ENCODE peak calls at places on chromosomes 3 and 15, in four cellular contexts. C is Panc1, J is K562, R is transverse colon. Z is an unnamed sample.

GRCh38 chr3:195403841-195404408 is 38.9 kb downstream of the ACAP2 start:
- DNase-seq in R (no peak), J (no peak), C (no peak), Z (no peak)

GRCh38 chr15:101194246-101195138 is 57.4 kb downstream of the CHSY1 start:
- DNase-seq in J (no peak), C (no peak), R (no peak), Z (no peak)

GRCh38 chr15:44435893-44436667 is 8.7 kb downstream of the CTDSPL2 start:
- DNase-seq in J (no peak), C (no peak), R (no peak), Z (no peak)

GRCh38 chr3:194852836-194853508 is 167.3 kb downstream of the FAM43A start:
- DNase-seq in J (no peak), R (no peak), C (no peak), Z (no peak)

GRCh38 chr15:101258238-101259144 is 6.6 kb upstream of the CHSY1 start:
- DNase-seq in J (peak; percentile 43), R (peak; percentile 68), C (peak; percentile 38), Z (no peak)

GRCh38 chr3:195388380-195388779 is 54.4 kb downstream of the ACAP2 start:
- DNase-seq in J (no peak), C (no peak), R (peak; percentile 26), Z (no peak)

GRCh38 chr3:52004158-52004787 is 8.6 kb upstream of the RPL29 start:
- DNase-seq in R (no peak), J (no peak), C (no peak), Z (no peak)

GRCh38 chr15:70507772-70508351 is 255.5 kb downstream of the UACA start:
- DNase-seq in R (no peak), J (no peak), C (peak; percentile 99), Z (no peak)

GRCh38 chr3:53411371-53411770 is 64.0 kb upstream of the DCP1A start:
- DNase-seq in R (no peak), J (no peak), C (no peak), Z (no peak)

GRCh38 chr15:88648357-88649214 is 9.8 kb downstream of the ISG20 start:
- DNase-seq in J (no peak), R (peak; percentile 73), C (no peak), Z (no peak)

GRCh38 chr15:89052474-89052873 is 35.8 kb upstream of the ABHD2 start:
- DNase-seq in C (no peak), J (no peak), R (no peak), Z (no peak)

GRCh38 chr3:77825045-77825827 is 785.3 kb downstream of the ROBO2 start:
- DNase-seq in J (no peak), R (peak; percentile 21), C (no peak), Z (no peak)

GRCh38 chr3:195774917-195775316 is 36.8 kb downstream of the MUC4 start:
- DNase-seq in J (peak; percentile 66), R (peak; percentile 22), C (peak; percentile 12), Z (no peak)

GRCh38 chr15:64634576-64635485 is 140.6 kb downstream of the RBPMS2 start:
- DNase-seq in J (no peak), R (no peak), C (no peak), Z (no peak)

GRCh38 chr3:111277226-111277625 is 205.6 kb downstream of the NECTIN3 start:
- DNase-seq in C (no peak), R (no peak), J (no peak), Z (no peak)

GRCh38 chr3:171829841-171830559 is 13.1 kb upstream of the TMEM212 start:
- DNase-seq in J (no peak), R (peak; percentile 72), C (peak; percentile 69), Z (no peak)

GRCh38 chr3:140341213-140341612 is 336.7 kb upstream of the TRIM42 start:
- DNase-seq in C (no peak), R (peak; percentile 50), J (no peak), Z (no peak)

GRCh38 chr15:79769081-79769481 is 127.7 kb downstream of the MTHFS start:
- DNase-seq in R (no peak), C (no peak), J (no peak), Z (no peak)

GRCh38 chr3:59192473-59192872 is 142.6 kb upstream of the CFAP20DC start:
- DNase-seq in J (no peak), R (no peak), C (no peak), Z (no peak)

GRCh38 chr3:131883711-131884407 is 151.0 kb downstream of the CPNE4 start:
- DNase-seq in R (no peak), J (no peak), C (no peak), Z (no peak)

GRCh38 chr15:42858540-42858939 is 62.0 kb downstream of the TTBK2 start:
- DNase-seq in R (no peak), J (no peak), C (no peak), Z (no peak)

GRCh38 chr3:180283251-180283650 is 246.5 kb upstream of the PEX5L start:
- DNase-seq in R (no peak), J (no peak), C (no peak), Z (no peak)

GRCh38 chr3:42979044-42979962 is at the start of gene GASK1A:
- DNase-seq in J (no peak), R (peak; percentile 37), C (no peak), Z (no peak)

GRCh38 chr3:116314476-116314875 is 130.8 kb downstream of the LSAMP start:
- DNase-seq in R (no peak), C (no peak), J (no peak), Z (no peak)

GRCh38 chr3:26353052-26353451 is 269.5 kb upstream of the LRRC3B start:
- DNase-seq in R (no peak), J (no peak), C (no peak), Z (no peak)

GRCh38 chr3:160278210-160278609 is 53.0 kb downstream of the C3orf80 start:
- DNase-seq in R (no peak), J (no peak), C (no peak), Z (no peak)

GRCh38 chr3:63523100-63523499 is 129.4 kb upstream of the SNTN start:
- DNase-seq in J (no peak), R (no peak), C (no peak), Z (no peak)

GRCh38 chr3:133965033-133965570 is 64.6 kb downstream of the SLCO2A1 start:
- DNase-seq in J (no peak), R (no peak), C (no peak), Z (no peak)

GRCh38 chr3:40800343-40800742 is 275.6 kb downstream of the ZNF621 start:
- DNase-seq in J (no peak), C (peak; percentile 5), R (peak; percentile 17), Z (peak; percentile 91)

GRCh38 chr15:29568840-29569532 is 253.3 kb downstream of the TJP1 start:
- DNase-seq in J (no peak), R (peak; percentile 66), C (no peak), Z (peak; percentile 62)

GRCh38 chr3:188416041-188416440 is 262.1 kb downstream of the LPP start:
- DNase-seq in C (no peak), J (no peak), R (no peak), Z (no peak)

GRCh38 chr15:74541494-74542191 is 623 bp downstream of the ARID3B start:
- DNase-seq in J (peak; percentile 61), R (peak; percentile 47), C (no peak), Z (no peak)

GRCh38 chr3:66066963-66067617 is 28.4 kb upstream of the MAGI1 start:
- DNase-seq in J (no peak), C (no peak), R (no peak), Z (no peak)

GRCh38 chr3:45771166-45771775 is 25.1 kb downstream of the SLC6A20 start:
- DNase-seq in C (no peak), R (no peak), J (no peak), Z (no peak)

GRCh38 chr3:119898478-119899177 is 116.7 kb downstream of the NR1I2 start:
- DNase-seq in R (no peak), C (no peak), J (no peak), Z (no peak)

GRCh38 chr3:150870406-150870805 is 34.8 kb downstream of the MINDY4B start:
- DNase-seq in J (no peak), C (no peak), R (no peak), Z (no peak)

GRCh38 chr3:180000500-180000899 is 36.2 kb downstream of the PEX5L start:
- DNase-seq in R (no peak), C (no peak), J (no peak), Z (no peak)

GRCh38 chr3:129271674-129272073 is 7.0 kb upstream of the HMCES start:
- DNase-seq in C (no peak), R (no peak), J (no peak), Z (no peak)

GRCh38 chr15:74869726-74870407 is 3.3 kb downstream of the SCAMP2 start:
- DNase-seq in C (no peak), R (peak; percentile 81), J (no peak), Z (peak; percentile 93)

DNA sequence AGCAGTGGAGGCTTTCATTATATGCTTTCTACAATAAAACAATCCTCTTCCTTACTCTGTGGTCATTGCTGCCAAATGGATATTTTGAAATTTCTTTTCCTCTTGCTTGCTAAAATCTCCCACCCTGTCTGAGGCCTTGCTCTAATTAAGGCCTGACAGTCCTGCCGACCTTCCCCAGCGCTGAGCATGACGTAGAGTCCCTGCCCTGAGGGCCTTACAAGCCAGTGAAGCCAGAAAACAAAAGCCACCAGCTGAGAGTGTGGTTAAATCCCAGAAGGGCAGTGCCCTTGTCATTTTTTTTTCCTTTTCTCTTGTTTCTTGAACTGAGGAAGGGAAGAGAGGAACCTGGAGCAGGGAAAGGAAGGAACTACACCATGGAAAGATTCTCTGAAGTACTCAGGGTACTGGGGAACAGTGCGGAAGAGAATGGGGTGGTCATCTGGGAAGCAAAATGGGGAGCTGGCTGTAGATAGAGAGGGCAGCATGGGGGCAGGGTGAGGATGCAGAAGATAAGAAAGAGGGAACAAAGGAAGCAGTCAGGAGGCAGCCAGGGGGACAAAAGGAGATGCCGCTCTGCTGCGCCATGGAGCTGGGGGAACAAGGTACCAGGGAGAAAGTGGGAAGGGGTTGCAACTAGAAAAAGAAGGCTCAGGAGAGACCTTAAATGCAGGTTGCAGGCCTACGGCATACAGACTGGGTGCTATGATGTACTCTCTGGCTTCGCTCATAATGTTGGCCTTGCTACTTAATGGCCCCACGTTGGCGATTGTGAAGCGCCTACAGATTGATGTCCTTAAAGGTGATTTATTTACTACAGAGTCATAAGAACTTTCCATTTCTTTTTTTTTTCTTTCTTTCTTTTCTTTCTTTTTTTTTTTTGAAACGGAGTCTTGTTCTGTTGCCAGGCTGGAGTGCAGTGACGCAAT is 25.1 kb downstream of the ZBTB38 start:
- DNase-seq in J (no peak), R (no peak), C (no peak), Z (no peak)
- H3K27ac ChIP-seq in J (no peak overlapping the region), R (peak overlapping the region; percentile 21), C (peak overlapping the region; percentile 1), Z (no peak overlapping the region)

GRCh38 chr3:96831175-96831574 is 16.8 kb downstream of the EPHA6 start:
- DNase-seq in J (no peak), R (no peak), C (no peak), Z (no peak)
- TF ChIP-seq POLR2AphosphoS5 in J (no peak), R (peak; percentile 32), C (no peak), Z (no peak)

DNA sequence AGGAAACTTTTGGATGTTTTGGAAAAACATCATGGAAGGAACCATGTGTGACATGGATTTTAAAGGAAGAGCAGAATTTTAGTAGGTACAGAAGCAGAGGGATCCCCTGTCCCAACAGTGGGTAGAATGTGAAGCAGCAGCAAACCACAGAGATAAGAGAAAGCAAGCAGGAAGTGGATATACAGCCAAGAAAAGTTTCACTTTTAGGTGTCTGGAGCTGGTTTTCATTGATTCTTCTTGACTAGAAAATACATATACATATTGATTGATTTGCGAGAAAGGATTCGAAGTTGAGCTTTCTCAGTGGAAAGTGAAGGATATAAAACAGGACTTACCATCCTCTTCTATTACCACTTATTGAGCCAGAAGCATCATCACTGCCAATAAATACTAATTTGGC is 133.5 kb downstream of the KCNMB2 start:
- DNase-seq in R (no peak), J (no peak), C (no peak), Z (no peak)
- H3K4me3 ChIP-seq in R (no peak overlapping the region), J (no peak overlapping the region), C (no peak overlapping the region), Z (no peak overlapping the region)

GRCh38 chr3:38312356-38312755 is 30.3 kb downstream of the SLC22A14 start:
- DNase-seq in J (no peak), C (no peak), R (no peak), Z (peak; percentile 80)
- H3K27ac ChIP-seq in J (no peak overlapping the region), C (no peak overlapping the region), R (no peak overlapping the region), Z (no peak overlapping the region)

Z was measured in esophagus muscularis mucosa.